ENCODE peak calls at places on chromosomes 2 and 18, in eight cellular contexts. C, U, T, Y, B, N, W and V are unnamed samples. For H3K27me3, the result is how much of the 10 kb centered on the place peaks cover.

GRCh38 chr2:173568054-173568453 is 213.4 kb downstream of the CDCA7 start:
- DNase-seq in C (no peak), U (peak), T (peak), Y (peak), B (peak), N (no peak), W (no peak), V (no peak)

GRCh38 chr2:85132392-85132791 is 800 bp upstream of the TCF7L1 start:
- DNase-seq in C (no peak), U (no peak), T (no peak), Y (no peak), B (no peak), N (no peak), W (peak), V (no peak)

GRCh38 chr2:220079595-220079994 is 452.2 kb downstream of the SLC4A3 start:
- DNase-seq in C (no peak), U (no peak), T (no peak), Y (no peak), B (no peak), N (no peak), W (no peak), V (no peak)

GRCh38 chr2:156635646-156636045 is 199.5 kb downstream of the GPD2 start:
- DNase-seq in C (no peak), U (no peak), T (no peak), Y (no peak), B (no peak), N (no peak), W (no peak), V (no peak)

GRCh38 chr2:40161986-40162385 is 289.9 kb downstream of the SLC8A1 start:
- DNase-seq in C (no peak), U (no peak), T (no peak), Y (no peak), B (no peak), N (no peak), W (no peak), V (no peak)

GRCh38 chr18:45874501-45875184 is 49.2 kb downstream of the SIGLEC15 start:
- DNase-seq in C (no peak), U (no peak), T (no peak), Y (no peak), B (no peak), N (peak), W (no peak), V (peak)

GRCh38 chr2:85185431-85185940 is 52.3 kb downstream of the TCF7L1 start:
- DNase-seq in C (no peak), U (no peak), T (no peak), Y (no peak), B (no peak), N (no peak), W (no peak), V (no peak)

GRCh38 chr2:173584676-173585453 is 230.2 kb downstream of the CDCA7 start:
- DNase-seq in C (no peak), U (no peak), T (no peak), Y (no peak), B (no peak), N (no peak), W (no peak), V (no peak)

GRCh38 chr18:67597759-67598158 is 81.2 kb upstream of the DSEL start:
- DNase-seq in C (no peak), U (no peak), T (no peak), Y (no peak), B (peak), N (no peak), W (no peak), V (no peak)

GRCh38 chr2:135773917-135774316 is 32.3 kb downstream of the UBXN4 start:
- DNase-seq in C (no peak), U (no peak), T (peak), Y (no peak), B (no peak), N (no peak), W (no peak), V (no peak)

GRCh38 chr2:10834300-10834699 is 21.7 kb upstream of the PDIA6 start:
- DNase-seq in C (no peak), U (no peak), T (no peak), Y (no peak), B (no peak), N (no peak), W (no peak), V (no peak)

GRCh38 chr2:129178356-129178755 is 801.1 kb upstream of the RAB6C start:
- DNase-seq in C (no peak), U (peak), T (peak), Y (no peak), B (no peak), N (no peak), W (no peak), V (no peak)

GRCh38 chr18:62198259-62198658 is 11.2 kb downstream of the RELCH start:
- DNase-seq in C (no peak), U (no peak), T (no peak), Y (no peak), B (no peak), N (no peak), W (no peak), V (no peak)

GRCh38 chr18:23828426-23828825 is 139.2 kb downstream of the LAMA3 start:
- DNase-seq in C (no peak), U (no peak), T (peak), Y (no peak), B (no peak), N (no peak), W (no peak), V (peak)

GRCh38 chr18:55479656-55480420 is 108.2 kb downstream of the TCF4 start:
- DNase-seq in C (no peak), U (no peak), T (no peak), Y (no peak), B (no peak), N (no peak), W (no peak), V (no peak)

GRCh38 chr2:80014637-80015036 is 289.9 kb downstream of the LRRTM1 start:
- DNase-seq in C (no peak), U (no peak), T (no peak), Y (no peak), B (no peak), N (no peak), W (no peak), V (no peak)

GRCh38 chr2:58651930-58652329 is 410.8 kb upstream of the FANCL start:
- DNase-seq in C (no peak), U (no peak), T (no peak), Y (no peak), B (no peak), N (no peak), W (no peak), V (no peak)

GRCh38 chr18:51092097-51092496 is 62.1 kb downstream of the SMAD4 start:
- DNase-seq in C (no peak), U (no peak), T (no peak), Y (no peak), B (no peak), N (no peak), W (no peak), V (no peak)

GRCh38 chr2:40439473-40439872 is 12.4 kb downstream of the SLC8A1 start:
- DNase-seq in C (no peak), U (no peak), T (peak), Y (no peak), B (no peak), N (no peak), W (no peak), V (no peak)

GRCh38 chr18:49892148-49892924 is 79.0 kb upstream of the ACAA2 start:
- DNase-seq in C (no peak), U (no peak), T (no peak), Y (no peak), B (no peak), N (no peak), W (no peak), V (no peak)

GRCh38 chr2:145017149-145017548 is 497.2 kb upstream of the ZEB2 start:
- DNase-seq in C (no peak), U (no peak), T (no peak), Y (no peak), B (no peak), N (no peak), W (no peak), V (no peak)

GRCh38 chr2:55519908-55520885 is 679 bp downstream of the CFAP36 start:
- DNase-seq in C (no peak), U (no peak), T (peak), Y (peak), B (no peak), N (peak), W (no peak), V (no peak)

GRCh38 chr2:181953773-181954537 is 31.7 kb upstream of the PPP1R1C start:
- DNase-seq in C (no peak), U (peak), T (peak), Y (peak), B (peak), N (peak), W (peak), V (peak)

GRCh38 chr2:206881708-206882335 is 57.5 kb upstream of the CPO start:
- DNase-seq in C (no peak), U (no peak), T (no peak), Y (no peak), B (no peak), N (no peak), W (no peak), V (no peak)

GRCh38 chr2:39623916-39624315 is 41.8 kb upstream of the TMEM178A start:
- DNase-seq in C (no peak), U (no peak), T (no peak), Y (peak), B (no peak), N (no peak), W (no peak), V (no peak)

GRCh38 chr18:70113511-70113910 is 92.0 kb downstream of the RTTN start:
- DNase-seq in C (no peak), U (no peak), T (no peak), Y (no peak), B (no peak), N (no peak), W (no peak), V (no peak)

DNA sequence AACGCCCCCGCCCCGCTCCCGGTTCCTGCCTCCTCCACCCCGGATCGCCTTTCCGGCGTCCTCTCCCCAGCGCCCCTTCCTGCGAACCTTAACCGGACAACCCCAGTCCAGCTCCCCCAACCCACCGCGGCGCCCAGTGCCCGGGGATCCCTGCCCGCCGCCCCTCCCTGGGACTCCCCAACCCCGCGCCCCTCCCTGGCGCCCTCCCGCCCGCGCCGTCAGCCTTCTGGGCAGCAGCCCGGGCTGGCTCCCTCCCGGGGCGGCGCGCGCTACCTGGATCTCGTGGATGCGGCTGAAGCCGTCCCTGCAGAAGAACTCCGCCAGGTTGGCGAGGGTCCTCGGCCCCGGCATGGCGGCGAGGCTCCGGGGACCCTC is 396 bp downstream of the CYP27C1 start:
- DNase-seq in C (peak), U (peak), T (no peak), Y (no peak), B (no peak), N (no peak), W (no peak), V (no peak)
- H3K4me3 ChIP-seq in C (peak), U (peak), T (no peak), Y (peak), B (peak), N (no peak), W (peak), V (no peak)

GRCh38 chr2:101999122-101999789 is 7.5 kb downstream of the IL1R2 start:
- DNase-seq in C (no peak), U (no peak), T (no peak), Y (no peak), B (no peak), N (no peak), W (no peak), V (no peak)

GRCh38 chr2:102000813-102001766 is 9.3 kb downstream of the IL1R2 start:
- DNase-seq in C (no peak), U (no peak), T (no peak), Y (no peak), B (no peak), N (no peak), W (no peak), V (no peak)

GRCh38 chr2:102001767-102002142 is 10.0 kb downstream of the IL1R2 start:
- DNase-seq in C (no peak), U (no peak), T (no peak), Y (no peak), B (no peak), N (no peak), W (no peak), V (no peak)

GRCh38 chr2:101998556-101999121 is 6.9 kb downstream of the IL1R2 start:
- DNase-seq in C (no peak), U (no peak), T (no peak), Y (no peak), B (no peak), N (no peak), W (no peak), V (no peak)

DNA sequence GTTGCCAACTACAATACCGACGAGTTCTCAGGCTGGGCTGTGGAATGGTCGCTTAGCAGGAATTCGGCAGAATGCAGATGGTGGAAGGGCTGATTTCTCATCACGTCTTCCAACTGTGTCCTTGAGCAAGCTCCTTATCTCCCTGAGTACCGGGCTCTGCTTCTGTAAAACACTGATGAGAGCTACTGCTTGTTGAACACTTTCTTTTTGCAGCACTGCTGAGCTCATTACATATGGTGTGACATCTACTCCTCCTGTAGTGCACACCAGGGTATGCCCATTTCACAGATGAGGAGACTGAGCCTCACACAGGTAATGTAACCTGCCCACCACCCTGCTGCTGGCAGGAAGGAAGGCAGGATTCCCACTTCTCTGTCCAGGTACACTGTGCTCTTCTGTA is 8.3 kb downstream of the IL1R2 start:
- DNase-seq in C (no peak), U (no peak), T (no peak), Y (no peak), B (no peak), N (no peak), W (no peak), V (no peak)
- H3K27me3 ChIP-seq in C (under half), U (under half), T (under half), Y (under half), B (under half), N (under half), W (under half), V (under half)

GRCh38 chr2:158755738-158756137 is 39.4 kb upstream of the DAPL1 start:
- DNase-seq in C (no peak), U (no peak), T (no peak), Y (no peak), B (no peak), N (no peak), W (no peak), V (no peak)
- TF ChIP-seq CTCF in C (no peak), U (no peak), T (peak), Y (no peak), B (peak), N (peak), W (no peak), V (peak)

DNA sequence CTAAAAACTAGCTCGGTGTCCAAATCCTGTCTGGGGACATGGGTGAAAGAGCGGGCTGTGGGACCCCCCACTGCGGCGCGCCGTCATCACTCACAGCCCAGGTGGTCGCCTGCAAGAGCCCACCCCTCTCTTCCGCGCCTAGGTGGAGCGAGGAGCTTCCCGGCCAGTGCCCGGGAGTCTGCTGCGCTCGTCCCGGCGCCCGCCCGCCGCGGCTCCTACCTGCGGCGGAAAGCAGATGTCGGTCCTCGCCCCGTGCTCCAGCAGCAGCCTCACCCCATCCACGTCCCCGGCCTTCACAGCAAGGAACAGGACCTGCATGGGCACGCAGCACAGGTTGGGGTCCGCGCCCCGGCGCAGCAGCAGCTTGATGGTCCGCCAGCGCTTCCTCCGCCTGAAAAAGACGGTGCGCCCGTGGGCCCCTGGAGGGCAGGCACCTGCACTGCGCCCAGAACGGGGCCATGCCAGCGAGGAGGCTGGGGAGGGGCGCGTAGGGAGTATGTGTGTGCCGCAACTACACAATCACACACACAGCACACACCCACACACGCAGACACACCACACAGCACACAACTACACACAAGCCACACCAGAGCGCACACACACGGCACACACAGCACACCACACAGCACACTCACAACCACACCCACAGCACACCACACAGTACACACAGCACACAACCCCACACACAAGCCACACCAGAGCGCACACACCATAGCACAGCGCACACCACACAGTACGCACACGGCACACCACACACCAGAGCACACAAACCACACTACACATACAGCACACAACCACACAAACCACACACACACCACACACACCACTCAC is 37.4 kb downstream of the ANKMY1 start:
- DNase-seq in C (no peak), U (no peak), T (no peak), Y (no peak), B (no peak), N (no peak), W (no peak), V (no peak)
- H3K4me3 ChIP-seq in C (no peak), U (no peak), T (no peak), Y (no peak), B (no peak), N (no peak), W (no peak), V (no peak)

GRCh38 chr18:36294031-36294430 is 3.5 kb upstream of the FHOD3 start:
- DNase-seq in C (no peak), U (no peak), T (no peak), Y (no peak), B (no peak), N (no peak), W (no peak), V (no peak)

GRCh38 chr18:36296591-36297418 is 708 bp upstream of the FHOD3 start:
- DNase-seq in C (peak), U (peak), T (peak), Y (peak), B (peak), N (peak), W (peak), V (peak)

GRCh38 chr18:36295214-36295613 is 2.3 kb upstream of the FHOD3 start:
- DNase-seq in C (no peak), U (no peak), T (no peak), Y (no peak), B (no peak), N (no peak), W (no peak), V (no peak)

GRCh38 chr18:36297419-36298112 is at the start of gene FHOD3:
- DNase-seq in C (peak), U (peak), T (peak), Y (peak), B (peak), N (peak), W (peak), V (peak)

DNA sequence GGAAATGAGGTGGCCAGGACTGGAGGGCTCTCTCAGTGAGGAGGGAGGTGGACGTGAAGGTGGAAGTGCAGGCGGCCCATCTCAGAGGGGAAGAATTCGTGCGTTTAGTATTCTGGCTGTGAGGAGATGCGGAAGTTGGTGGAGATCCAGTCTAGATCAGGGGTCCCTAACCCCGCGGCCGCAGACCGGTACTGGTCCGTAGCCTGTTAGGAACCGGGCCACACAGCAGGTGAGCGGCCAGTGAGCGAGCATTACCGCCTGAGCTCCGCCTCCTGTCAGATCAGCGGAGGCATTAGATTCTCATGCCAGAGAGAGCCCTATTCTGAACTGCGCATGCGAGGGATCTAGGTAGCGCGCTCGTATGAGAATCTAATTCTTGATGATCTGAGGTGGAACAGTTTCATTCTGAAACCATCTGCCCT is 1.6 kb upstream of the FHOD3 start:
- DNase-seq in C (no peak), U (no peak), T (no peak), Y (no peak), B (no peak), N (no peak), W (no peak), V (no peak)
- H3K27me3 ChIP-seq in C (under half), U (under half), T (under half), Y (under half), B (under half), N (under half), W (under half), V (under half)

GRCh38 chr2:175025946-175026345 is 20.8 kb upstream of the CHN1 start:
- DNase-seq in C (no peak), U (no peak), T (peak), Y (no peak), B (no peak), N (no peak), W (no peak), V (no peak)

GRCh38 chr2:175034728-175035127 is 29.5 kb upstream of the CHN1 start:
- DNase-seq in C (no peak), U (no peak), T (no peak), Y (no peak), B (no peak), N (no peak), W (no peak), V (no peak)

GRCh38 chr2:175026385-175026784 is 21.2 kb upstream of the CHN1 start:
- DNase-seq in C (no peak), U (no peak), T (no peak), Y (no peak), B (no peak), N (no peak), W (no peak), V (no peak)

GRCh38 chr2:175027755-175028154 is 22.6 kb upstream of the CHN1 start:
- DNase-seq in C (no peak), U (no peak), T (no peak), Y (no peak), B (no peak), N (no peak), W (no peak), V (no peak)

DNA sequence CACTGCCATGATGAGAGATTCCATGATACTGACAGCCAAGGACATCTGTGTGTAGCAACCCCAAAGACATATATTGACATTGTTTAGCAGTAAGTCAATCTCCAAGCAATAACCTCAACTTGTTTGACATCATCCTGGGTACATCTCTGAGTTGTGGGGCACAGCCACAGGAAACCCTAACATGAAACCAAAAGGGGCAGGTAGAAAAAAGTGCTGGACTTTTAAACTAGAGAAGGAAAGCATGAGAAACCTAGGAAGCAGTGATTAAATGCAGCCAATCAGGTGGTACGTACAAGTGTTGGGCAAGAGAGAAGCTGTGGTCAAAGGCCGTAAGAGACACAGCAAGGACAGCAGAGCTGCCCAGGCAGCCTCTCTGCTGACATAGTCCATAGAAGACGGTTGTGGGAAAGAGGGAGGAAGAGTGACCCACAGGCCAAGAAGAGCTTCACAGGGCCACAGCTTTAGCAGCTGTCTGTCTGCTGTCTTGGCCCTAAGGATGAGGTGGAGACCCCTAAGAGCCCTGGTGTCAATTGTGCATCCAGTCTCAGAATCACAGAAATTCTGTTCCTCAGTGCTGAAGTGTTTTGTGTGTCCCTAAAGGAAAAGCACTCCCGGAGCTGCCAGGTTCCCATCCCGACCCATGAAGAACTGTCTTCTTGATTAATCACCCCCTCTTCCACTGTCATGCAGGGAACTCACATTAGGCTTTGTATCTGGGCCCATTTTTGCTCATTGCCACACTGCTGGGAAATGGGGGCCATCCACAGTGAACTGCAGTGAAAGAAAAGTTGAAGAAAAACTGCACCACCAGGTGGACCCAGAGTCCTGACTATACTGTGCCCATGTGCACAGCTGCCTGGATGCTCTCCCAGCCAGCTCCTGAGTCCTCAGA is 25.4 kb upstream of the CHN1 start:
- DNase-seq in C (no peak), U (no peak), T (peak), Y (peak), B (peak), N (peak), W (peak), V (no peak)
- TF ChIP-seq CTCF in C (no peak), U (peak), T (peak), Y (no peak), B (peak), N (peak), W (no peak), V (peak)